ENCODE peak calls at places on chromosomes 13 and 19, in ten cellular contexts. M, Y, R, J, O, A, L, X, D and F are unnamed samples.

GRCh38 chr19:57191141-57192063 is at the start of gene ZNF264:
- DNase-seq in X (peak; percentile 92), J (peak; percentile 93), O (peak; percentile 94), D (peak; percentile 90), M (no peak), L (peak; percentile 96), Y (peak; percentile 82), A (peak; percentile 85), R (peak; percentile 88), F (peak; percentile 93)

GRCh38 chr13:61204025-61204424 is 211.6 kb downstream of the PCDH20 start:
- DNase-seq in L (no peak), J (no peak), A (no peak), D (no peak), M (no peak), O (no peak), X (no peak), Y (no peak), R (no peak), F (no peak)

GRCh38 chr19:29086182-29086581 is 126.8 kb downstream of the UQCRFS1 start:
- DNase-seq in J (no peak), M (no peak), A (no peak), Y (no peak), X (no peak), L (no peak), D (no peak), R (no peak), O (no peak), F (no peak)

GRCh38 chr19:10173527-10173926 is 21.2 kb downstream of the DNMT1 start:
- DNase-seq in O (no peak), X (no peak), R (no peak), D (no peak), M (no peak), A (no peak), L (no peak), Y (peak; percentile 43), J (no peak), F (no peak)

GRCh38 chr13:76522083-76522755 is 364.0 kb downstream of the KCTD12 start:
- DNase-seq in Y (no peak), D (no peak), J (no peak), M (no peak), A (no peak), O (no peak), X (no peak), L (peak; percentile 32), R (no peak), F (no peak)

GRCh38 chr19:20154636-20155035 is 12.4 kb upstream of the ZNF486 start:
- DNase-seq in J (no peak), Y (no peak), R (no peak), D (no peak), A (no peak), L (no peak), X (no peak), O (no peak), M (no peak), F (no peak)

GRCh38 chr13:46321494-46322225 is 65.4 kb downstream of the RUBCNL start:
- DNase-seq in A (no peak), D (peak; percentile 54), L (peak; percentile 83), J (no peak), M (no peak), X (peak; percentile 49), Y (peak; percentile 88), O (peak; percentile 75), R (no peak), F (no peak)

GRCh38 chr13:95623141-95623540 is 21.4 kb downstream of the DZIP1 start:
- DNase-seq in R (no peak), Y (no peak), J (no peak), D (no peak), L (no peak), O (no peak), X (no peak), A (no peak), M (no peak), F (no peak)

GRCh38 chr19:31408460-31409124 is 59.4 kb upstream of the TSHZ3 start:
- DNase-seq in O (no peak), M (no peak), D (no peak), L (no peak), R (peak; percentile 22), X (no peak), J (no peak), Y (peak; percentile 74), A (no peak), F (peak; percentile 40)

GRCh38 chr19:7272856-7273578 is 21.2 kb downstream of the INSR start:
- DNase-seq in A (no peak), Y (peak; percentile 95), J (no peak), O (no peak), X (no peak), L (no peak), D (no peak), M (no peak), R (no peak), F (no peak)

GRCh38 chr13:78102121-78102677 is 183.6 kb upstream of the EDNRB start:
- DNase-seq in X (peak; percentile 9), J (no peak), M (no peak), D (peak; percentile 22), L (no peak), A (peak; percentile 62), R (peak; percentile 39), O (peak; percentile 25), Y (peak; percentile 63), F (peak; percentile 26)

GRCh38 chr13:25085125-25085742 is 10.7 kb upstream of the PABPC3 start:
- DNase-seq in O (peak; percentile 66), D (peak; percentile 14), L (no peak), M (no peak), Y (peak; percentile 59), X (peak; percentile 9), A (no peak), J (no peak), R (no peak), F (no peak)

GRCh38 chr13:111175948-111176347 is 60.8 kb downstream of the ARHGEF7 start:
- DNase-seq in X (no peak), L (no peak), O (no peak), M (no peak), Y (no peak), R (no peak), D (no peak), A (no peak), J (no peak), F (no peak)

GRCh38 chr13:101398920-101399319 is 17.4 kb downstream of the NALCN start:
- DNase-seq in R (no peak), M (no peak), O (no peak), L (no peak), J (no peak), D (no peak), Y (no peak), X (no peak), A (no peak), F (no peak)

GRCh38 chr13:45954861-45955595 is 97.5 kb downstream of the ZC3H13 start:
- DNase-seq in O (no peak), A (no peak), Y (no peak), X (no peak), D (no peak), R (no peak), J (no peak), M (no peak), L (no peak), F (no peak)

GRCh38 chr13:100280681-100281080 is 191.8 kb downstream of the PCCA start:
- DNase-seq in D (no peak), J (no peak), Y (no peak), O (no peak), L (no peak), M (no peak), A (no peak), R (no peak), X (no peak), F (no peak)

GRCh38 chr19:44753932-44754742 is 5.6 kb downstream of the BCL3 start:
- DNase-seq in J (peak; percentile 95), X (peak; percentile 98), L (peak; percentile 99), A (peak; percentile 89), R (peak; percentile 91), Y (peak; percentile 79), M (no peak), D (peak; percentile 95), O (peak; percentile 92), F (peak; percentile 94)
- TF ChIP-seq POLR2A in J (no peak), X (peak; percentile 68), L (peak; percentile 30), A (peak; percentile 63), R (peak; percentile 60), Y (no peak), M (no peak), D (peak; percentile 15), O (no peak), F (no peak)

GRCh38 chr19:39127812-39128510 is 2.4 kb downstream of the PAK4 start:
- DNase-seq in D (peak; percentile 93), M (no peak), Y (no peak), O (no peak), A (no peak), L (no peak), R (no peak), X (peak; percentile 33), J (no peak), F (no peak)
- H3K4me3 ChIP-seq in D (no peak overlapping the region), M (peak overlapping the region; percentile 3), Y (no peak overlapping the region), O (no peak overlapping the region), A (no peak overlapping the region), L (no peak overlapping the region), R (no peak overlapping the region), X (peak overlapping the region; percentile 83), J (no peak overlapping the region), F (no peak overlapping the region)

DNA sequence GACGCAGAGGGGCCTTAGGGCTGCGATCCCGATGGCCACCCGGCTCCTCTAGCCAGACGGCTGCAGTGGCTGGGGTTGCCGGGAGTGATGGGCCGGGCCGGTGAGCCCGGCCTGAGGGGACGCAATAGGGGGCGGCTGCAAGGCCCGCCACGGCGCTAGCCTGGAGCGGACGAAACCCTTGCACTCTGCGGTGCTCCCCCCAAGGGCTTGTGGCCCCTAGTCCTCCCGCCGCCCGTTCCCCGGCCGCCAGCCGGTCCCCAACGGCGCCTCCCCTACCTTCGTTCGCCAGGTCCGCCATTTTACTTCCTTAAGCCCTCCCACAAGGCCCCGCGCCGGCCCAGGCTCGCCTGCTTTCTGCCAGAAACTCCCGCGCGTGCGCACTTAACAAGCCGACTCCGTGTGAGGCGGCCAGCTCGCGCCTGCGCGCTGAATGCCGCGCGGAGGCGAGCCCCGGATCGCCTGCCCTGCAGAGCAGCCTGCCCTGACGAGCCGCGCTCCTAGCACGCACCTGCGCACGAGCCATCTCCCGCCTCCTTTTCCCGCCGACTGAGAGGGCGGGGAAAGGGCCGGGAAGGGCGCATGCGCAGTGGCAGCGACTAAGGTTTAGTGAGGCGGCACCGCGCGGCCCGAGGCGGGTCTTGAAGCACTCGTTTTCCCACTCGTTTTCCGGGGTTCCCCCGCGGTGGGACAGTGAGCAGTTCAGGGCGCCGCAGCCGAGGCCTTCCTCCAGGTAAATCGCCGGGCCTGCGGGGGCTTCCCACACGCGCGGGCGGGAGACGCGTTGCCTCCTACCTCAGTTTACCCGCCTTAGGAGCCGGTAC is at the start of gene RANBP3:
- DNase-seq in D (peak; percentile 99), X (peak; percentile 99), J (peak; percentile 98), O (peak; percentile 98), Y (peak; percentile 96), M (peak; percentile 98), R (peak; percentile 98), L (peak; percentile 100), A (peak; percentile 99), F (peak; percentile 97)
- TF ChIP-seq POLR2A in D (no peak), X (peak; percentile 50), J (no peak), O (no peak), Y (peak; percentile 82), M (no peak), R (peak; percentile 76), L (peak; percentile 31), A (peak; percentile 63), F (peak; percentile 80)

GRCh38 chr19:56189785-56190184 is 7.8 kb downstream of the ZSCAN5B start:
- DNase-seq in R (no peak), X (no peak), D (no peak), A (no peak), J (no peak), Y (no peak), M (no peak), L (no peak), O (no peak), F (no peak)
- H3K4me3 ChIP-seq in R (no peak overlapping the region), X (no peak overlapping the region), D (no peak overlapping the region), A (no peak overlapping the region), J (no peak overlapping the region), Y (no peak overlapping the region), M (no peak overlapping the region), L (no peak overlapping the region), O (no peak overlapping the region), F (no peak overlapping the region)

GRCh38 chr19:2199215-2199614 is 35.5 kb downstream of the DOT1L start:
- DNase-seq in A (no peak), X (no peak), L (no peak), J (no peak), D (no peak), R (no peak), M (no peak), Y (peak; percentile 65), O (no peak), F (no peak)
- TF ChIP-seq POLR2A in A (no peak), X (no peak), L (no peak), J (no peak), D (no peak), R (no peak), M (no peak), Y (no peak), O (no peak), F (no peak)